ENCODE peak calls at places on chromosomes 6 and 20, in four cellular contexts. Y, C, J and E are unnamed samples.

GRCh38 chr6:31775184-31775583 is 1.9 kb downstream of the VWA7 start:
- DNase-seq in Y (no peak), C (no peak), J (no peak), E (no peak)

GRCh38 chr6:49849121-49849907 is 17.0 kb downstream of the CRISP1 start:
- DNase-seq in Y (peak), C (no peak), J (no peak), E (no peak)

GRCh38 chr6:26322645-26323482 is 42.1 kb upstream of the BTN3A2 start:
- DNase-seq in Y (peak), C (peak), J (no peak), E (no peak)

GRCh38 chr6:125197795-125198269 is 44.3 kb downstream of the TPD52L1 start:
- DNase-seq in Y (no peak), C (no peak), J (peak), E (peak)

GRCh38 chr6:30006170-30007131 is 54.6 kb upstream of the POLR1H start:
- DNase-seq in Y (no peak), C (no peak), J (no peak), E (peak)

GRCh38 chr20:58078741-58079522 is 149.5 kb downstream of the ANKRD60 start:
- DNase-seq in Y (no peak), C (no peak), J (no peak), E (no peak)

GRCh38 chr20:13700761-13701160 is 62.0 kb upstream of the TASP1 start:
- DNase-seq in Y (no peak), C (no peak), J (no peak), E (no peak)

GRCh38 chr20:53917145-53918009 is 153.0 kb downstream of the BCAS1 start:
- DNase-seq in Y (no peak), C (peak), J (peak), E (peak)

GRCh38 chr6:43428874-43429273 is 1.5 kb downstream of the ABCC10 start:
- DNase-seq in Y (no peak), C (no peak), J (no peak), E (no peak)

GRCh38 chr6:139764498-139764986 is 390.1 kb upstream of the CITED2 start:
- DNase-seq in Y (no peak), C (no peak), J (peak), E (no peak)

GRCh38 chr6:89679215-89680120 is 40.9 kb upstream of the LYRM2 start:
- DNase-seq in Y (no peak), C (peak), J (no peak), E (no peak)

GRCh38 chr6:159766923-159767322 is 5.1 kb downstream of the ACAT2 start:
- DNase-seq in Y (no peak), C (no peak), J (no peak), E (no peak)

GRCh38 chr6:119445666-119446622 is 96.4 kb upstream of the MAN1A1 start:
- DNase-seq in Y (no peak), C (no peak), J (no peak), E (no peak)

GRCh38 chr6:144305985-144306384 is 20.9 kb downstream of the UTRN start:
- DNase-seq in Y (no peak), C (no peak), J (no peak), E (no peak)

GRCh38 chr6:137157601-137158000 is 15.8 kb downstream of the IL22RA2 start:
- DNase-seq in Y (peak), C (no peak), J (no peak), E (no peak)

GRCh38 chr6:166626177-166627038 is 643 bp downstream of the RPS6KA2 start:
- DNase-seq in Y (peak), C (no peak), J (no peak), E (peak)

GRCh38 chr20:1083431-1084080 is 34.8 kb upstream of the PSMF1 start:
- DNase-seq in Y (no peak), C (no peak), J (no peak), E (no peak)

GRCh38 chr6:108501559-108501958 is 59.2 kb upstream of the FOXO3 start:
- DNase-seq in Y (no peak), C (no peak), J (no peak), E (no peak)

GRCh38 chr20:53291548-53291947 is 302.1 kb downstream of the ZNF217 start:
- DNase-seq in Y (no peak), C (no peak), J (no peak), E (no peak)

GRCh38 chr6:10855233-10855632 is 16.9 kb upstream of the MAK start:
- DNase-seq in Y (no peak), C (no peak), J (no peak), E (no peak)

GRCh38 chr20:57389695-57390603 is 1.2 kb upstream of the RBM38 start:
- DNase-seq in Y (no peak), C (no peak), J (no peak), E (peak)

GRCh38 chr6:159716247-159717086 is 10.8 kb upstream of the WTAP start:
- DNase-seq in Y (no peak), C (no peak), J (peak), E (no peak)

GRCh38 chr20:63179876-63180275 is 36.1 kb downstream of the YTHDF1 start:
- DNase-seq in Y (no peak), C (no peak), J (no peak), E (no peak)

GRCh38 chr6:119350202-119351004 is 842 bp upstream of the MAN1A1 start:
- DNase-seq in Y (peak), C (no peak), J (no peak), E (no peak)

GRCh38 chr6:143732539-143732938 is 54.8 kb downstream of the PHACTR2 start:
- DNase-seq in Y (no peak), C (no peak), J (no peak), E (no peak)

GRCh38 chr6:139296927-139297326 is 5.1 kb upstream of the TXLNB start:
- DNase-seq in Y (no peak), C (no peak), J (no peak), E (no peak)

GRCh38 chr6:113672691-113673149 is 184.4 kb upstream of the MARCKS start:
- DNase-seq in Y (peak), C (peak), J (no peak), E (peak)